ENCODE peak calls at places on chromosomes 13 and 19, in five cellular contexts. One of them, this sample, is unnamed.

GRCh38 chr19:10120538-10121198 is 969 bp upstream of the EIF3G start:
- DNase-seq in progenitor cell of endocrine pancreas: no peak
- DNase-seq in mesendoderm: no peak
- DNase-seq in spleen: no peak
- DNase-seq in T-helper 9 cell: no peak
- DNase-seq in this sample: no peak

GRCh38 chr19:18401580-18402112 is 4.2 kb upstream of the LRRC25 start:
- DNase-seq in spleen: peak
- DNase-seq in T-helper 9 cell: no peak
- DNase-seq in progenitor cell of endocrine pancreas: no peak
- DNase-seq in mesendoderm: peak
- DNase-seq in this sample: peak

GRCh38 chr19:35484637-35485036 is 5.6 kb downstream of the KRTDAP start:
- DNase-seq in mesendoderm: peak
- DNase-seq in T-helper 9 cell: no peak
- DNase-seq in spleen: peak
- DNase-seq in progenitor cell of endocrine pancreas: no peak
- DNase-seq in this sample: no peak

GRCh38 chr13:80084086-80084676 is 256.7 kb downstream of the SPRY2 start:
- DNase-seq in spleen: no peak
- DNase-seq in mesendoderm: peak
- DNase-seq in T-helper 9 cell: no peak
- DNase-seq in progenitor cell of endocrine pancreas: no peak
- DNase-seq in this sample: peak

GRCh38 chr19:36775768-36776167 is 3.2 kb upstream of the ZNF850 start:
- DNase-seq in progenitor cell of endocrine pancreas: no peak
- DNase-seq in T-helper 9 cell: no peak
- DNase-seq in mesendoderm: no peak
- DNase-seq in spleen: no peak
- DNase-seq in this sample: peak

GRCh38 chr19:2252481-2253105 is 3.5 kb downstream of the AMH start:
- DNase-seq in spleen: peak
- DNase-seq in progenitor cell of endocrine pancreas: no peak
- DNase-seq in T-helper 9 cell: no peak
- DNase-seq in mesendoderm: no peak
- DNase-seq in this sample: no peak

GRCh38 chr13:44713793-44714469 is 137.8 kb upstream of the TSC22D1 start:
- DNase-seq in progenitor cell of endocrine pancreas: no peak
- DNase-seq in mesendoderm: peak
- DNase-seq in spleen: no peak
- DNase-seq in T-helper 9 cell: no peak
- DNase-seq in this sample: peak

GRCh38 chr13:39760521-39760920 is 105.1 kb downstream of the COG6 start:
- DNase-seq in T-helper 9 cell: no peak
- DNase-seq in progenitor cell of endocrine pancreas: no peak
- DNase-seq in mesendoderm: no peak
- DNase-seq in spleen: no peak
- DNase-seq in this sample: no peak

GRCh38 chr19:29598496-29598895 is 7.6 kb upstream of the POP4 start:
- DNase-seq in T-helper 9 cell: no peak
- DNase-seq in mesendoderm: no peak
- DNase-seq in progenitor cell of endocrine pancreas: no peak
- DNase-seq in spleen: peak
- DNase-seq in this sample: no peak

GRCh38 chr19:48395170-48395455 is 1.6 kb downstream of the GRIN2D start:
- DNase-seq in T-helper 9 cell: no peak
- DNase-seq in mesendoderm: no peak
- DNase-seq in spleen: no peak
- DNase-seq in progenitor cell of endocrine pancreas: no peak
- DNase-seq in this sample: no peak

GRCh38 chr19:18785179-18786124 is 5.7 kb downstream of the COMP start:
- DNase-seq in T-helper 9 cell: peak
- DNase-seq in mesendoderm: peak
- DNase-seq in progenitor cell of endocrine pancreas: peak
- DNase-seq in spleen: no peak
- DNase-seq in this sample: peak

GRCh38 chr19:57010541-57010940 is 109.2 kb upstream of the USP29 start:
- DNase-seq in T-helper 9 cell: no peak
- DNase-seq in progenitor cell of endocrine pancreas: no peak
- DNase-seq in mesendoderm: no peak
- DNase-seq in spleen: peak
- DNase-seq in this sample: no peak

GRCh38 chr13:110576070-110576394 is 14.5 kb upstream of the RAB20 start:
- DNase-seq in spleen: no peak
- DNase-seq in progenitor cell of endocrine pancreas: no peak
- DNase-seq in T-helper 9 cell: no peak
- DNase-seq in mesendoderm: no peak
- DNase-seq in this sample: no peak

GRCh38 chr13:43473437-43473836 is 313.3 kb downstream of the ENOX1 start:
- DNase-seq in progenitor cell of endocrine pancreas: no peak
- DNase-seq in spleen: no peak
- DNase-seq in T-helper 9 cell: no peak
- DNase-seq in mesendoderm: peak
- DNase-seq in this sample: no peak

GRCh38 chr13:110331362-110331761 is 24.3 kb downstream of the COL4A2 start:
- DNase-seq in progenitor cell of endocrine pancreas: no peak
- DNase-seq in mesendoderm: no peak
- DNase-seq in spleen: no peak
- DNase-seq in T-helper 9 cell: no peak
- DNase-seq in this sample: no peak

GRCh38 chr13:103299079-103299478 is 232.9 kb upstream of the SLC10A2 start:
- DNase-seq in T-helper 9 cell: no peak
- DNase-seq in mesendoderm: peak
- DNase-seq in spleen: no peak
- DNase-seq in progenitor cell of endocrine pancreas: no peak
- DNase-seq in this sample: peak

GRCh38 chr19:21269813-21270212 is 59.4 kb downstream of the ZNF708 start:
- DNase-seq in progenitor cell of endocrine pancreas: no peak
- DNase-seq in mesendoderm: no peak
- DNase-seq in spleen: no peak
- DNase-seq in T-helper 9 cell: no peak
- DNase-seq in this sample: no peak

GRCh38 chr13:83325454-83325853 is 556.8 kb downstream of the SLITRK1 start:
- DNase-seq in progenitor cell of endocrine pancreas: no peak
- DNase-seq in spleen: no peak
- DNase-seq in T-helper 9 cell: no peak
- DNase-seq in mesendoderm: peak
- DNase-seq in this sample: no peak

GRCh38 chr13:41458939-41459753 is 1.8 kb downstream of the RGCC start:
- DNase-seq in spleen: peak
- DNase-seq in progenitor cell of endocrine pancreas: no peak
- DNase-seq in mesendoderm: peak
- DNase-seq in T-helper 9 cell: peak
- DNase-seq in this sample: peak

GRCh38 chr19:12864143-12864542 is 17.1 kb downstream of the DNASE2 start:
- DNase-seq in progenitor cell of endocrine pancreas: no peak
- DNase-seq in mesendoderm: no peak
- DNase-seq in spleen: no peak
- DNase-seq in T-helper 9 cell: no peak
- DNase-seq in this sample: no peak